ENCODE peak calls at places on chromosomes 6 and 20, in eight cellular contexts. R is upper lobe of right lung, N is IMR-90, Z is transverse colon, B is pancreas, O is left ventricle myocardium inferior, I is stomach, G is RWPE2. P is an unnamed sample. For H3K4me1, the result is how much of the 10 kb centered on the place peaks cover.

GRCh38 chr20:32296412-32296811 is 19.0 kb downstream of the KIF3B start:
- DNase-seq in O (no peak), Z (no peak), G (no peak), B (no peak), I (no peak), R (no peak), N (peak), P (no peak)

GRCh38 chr6:130694617-130695016 is 132.6 kb upstream of the SMLR1 start:
- DNase-seq in R (no peak), I (no peak), B (no peak), Z (no peak), N (peak), G (no peak), O (no peak), P (no peak)

GRCh38 chr20:44961024-44961866 is 1.0 kb upstream of the TOMM34 start:
- DNase-seq in B (no peak), R (no peak), O (no peak), Z (no peak), N (peak), I (no peak), G (no peak), P (no peak)

GRCh38 chr20:37414133-37414532 is 68.2 kb downstream of the SRC start:
- DNase-seq in Z (no peak), G (peak), B (no peak), N (no peak), O (no peak), R (no peak), I (no peak), P (no peak)

GRCh38 chr20:36439040-36439730 is 102.1 kb upstream of the MYL9 start:
- DNase-seq in R (peak), O (peak), G (peak), I (peak), Z (peak), B (peak), N (peak), P (no peak)

GRCh38 chr6:157520117-157520406 is 139.1 kb downstream of the ZDHHC14 start:
- DNase-seq in O (no peak), N (no peak), Z (no peak), B (no peak), R (no peak), I (no peak), G (no peak), P (no peak)

GRCh38 chr6:47489995-47490394 is 12.4 kb downstream of the CD2AP start:
- DNase-seq in G (no peak), R (no peak), B (no peak), N (no peak), Z (no peak), I (no peak), O (no peak), P (no peak)

GRCh38 chr6:524803-525202 is 132.1 kb downstream of the HUS1B start:
- DNase-seq in O (no peak), G (no peak), B (no peak), R (no peak), I (no peak), Z (peak), N (no peak), P (peak)

GRCh38 chr6:155448823-155449789 is 6.5 kb downstream of the NOX3 start:
- DNase-seq in O (no peak), Z (no peak), R (no peak), G (no peak), I (no peak), N (no peak), B (no peak), P (no peak)

GRCh38 chr6:166333172-166333995 is 9.0 kb downstream of the SFT2D1 start:
- DNase-seq in I (no peak), N (no peak), R (no peak), Z (no peak), G (no peak), B (no peak), O (no peak), P (no peak)

GRCh38 chr20:44433751-44434538 is 41.7 kb upstream of the TTPAL start:
- DNase-seq in R (no peak), Z (peak), G (no peak), I (no peak), N (no peak), B (no peak), O (no peak), P (peak)

GRCh38 chr6:143325379-143326140 is 124.9 kb downstream of the ADAT2 start:
- DNase-seq in Z (no peak), G (no peak), R (no peak), I (no peak), N (peak), B (no peak), O (no peak), P (no peak)

GRCh38 chr6:91708534-91708933 is 1121.7 kb upstream of the MAP3K7 start:
- DNase-seq in I (no peak), Z (no peak), G (no peak), R (no peak), N (no peak), B (no peak), O (no peak), P (no peak)

GRCh38 chr6:150294713-150295112 is 74.1 kb upstream of the IYD start:
- DNase-seq in I (no peak), N (no peak), B (no peak), G (no peak), O (no peak), R (no peak), Z (no peak), P (no peak)

GRCh38 chr20:3238616-3239025 is 369 bp downstream of the SLC4A11 start:
- DNase-seq in Z (peak), I (peak), N (no peak), O (no peak), B (no peak), R (no peak), G (peak), P (no peak)

GRCh38 chr6:90947184-90948064 is 360.6 kb upstream of the MAP3K7 start:
- DNase-seq in O (no peak), R (peak), Z (no peak), N (no peak), B (peak), G (no peak), I (no peak), P (no peak)

GRCh38 chr20:50015993-50016770 is 33.4 kb downstream of the SNAI1 start:
- DNase-seq in O (peak), G (no peak), B (no peak), I (no peak), R (no peak), Z (no peak), N (no peak), P (no peak)

GRCh38 chr6:131292145-131292938 is 157.1 kb downstream of the AKAP7 start:
- DNase-seq in N (no peak), G (no peak), Z (no peak), R (no peak), O (no peak), I (no peak), B (no peak), P (no peak)

GRCh38 chr20:49285233-49285668 is 7.4 kb upstream of the ZNFX1 start:
- DNase-seq in I (no peak), G (no peak), Z (no peak), B (no peak), N (no peak), R (no peak), O (no peak), P (no peak)

GRCh38 chr6:135128268-135128914 is 52.7 kb upstream of the MYB start:
- DNase-seq in B (no peak), I (no peak), R (no peak), O (no peak), G (no peak), N (no peak), Z (no peak), P (no peak)

GRCh38 chr6:43054206-43054943 is 724 bp upstream of the CUL7 start:
- DNase-seq in Z (no peak), R (no peak), I (no peak), O (no peak), B (peak), N (no peak), G (no peak), P (peak)

DNA sequence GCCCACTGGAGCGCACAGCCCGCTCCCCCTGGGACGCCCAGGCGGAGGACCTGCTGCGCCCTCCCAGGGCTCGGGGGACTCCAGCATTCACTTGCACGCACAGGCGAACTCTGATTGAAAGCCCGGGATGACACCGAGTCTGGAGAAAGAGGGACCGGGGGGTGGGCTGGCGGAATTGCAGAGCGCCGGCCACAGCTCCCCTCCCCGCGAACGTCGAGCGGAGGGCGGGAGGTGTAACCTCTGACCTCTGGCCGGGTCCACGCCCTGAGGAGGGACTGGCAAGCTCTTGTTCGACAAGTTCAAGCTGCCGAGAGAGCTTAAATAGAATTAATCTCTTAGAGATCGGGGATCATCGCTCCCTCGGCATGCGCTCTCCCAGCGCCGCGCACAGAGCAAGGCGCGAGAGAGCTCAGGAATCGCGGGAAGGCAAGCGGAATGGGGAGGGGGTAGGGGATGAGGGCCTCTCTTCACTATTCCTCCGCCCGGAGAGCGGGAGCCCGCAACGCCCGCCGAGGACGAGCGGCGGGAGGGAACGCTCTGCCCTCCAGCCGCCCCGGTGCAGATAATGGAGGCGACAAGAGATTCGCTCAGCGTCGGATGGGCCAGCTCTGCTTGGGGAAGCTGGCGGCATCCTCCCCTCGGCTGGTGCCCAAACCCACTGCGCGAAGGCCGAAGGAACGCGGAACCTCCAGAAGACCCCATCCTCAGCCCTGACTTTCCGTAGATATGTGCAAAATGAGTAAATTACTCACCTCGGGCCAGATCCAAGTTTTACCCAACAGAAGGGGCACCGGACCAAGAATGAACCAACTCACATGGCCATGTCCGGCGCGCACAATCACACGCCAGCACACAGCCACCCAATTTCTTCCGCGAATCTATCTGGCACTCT is 761 bp upstream of the NR2E1 start:
- DNase-seq in G (no peak), O (no peak), Z (no peak), R (no peak), B (no peak), N (no peak), I (no peak), P (no peak)
- H3K4me3 ChIP-seq in G (no peak), O (peak), Z (no peak), R (no peak), B (no peak), N (no peak), I (no peak), P (no peak)

GRCh38 chr6:25138024-25138696 is 141.0 kb upstream of the CARMIL1 start:
- DNase-seq in O (peak), Z (peak), B (no peak), R (peak), G (no peak), N (peak), I (peak), P (peak)
- TF ChIP-seq CTCF in O (peak), Z (no peak), B (no peak), R (peak), G (peak), N (no peak), I (no peak), P (no peak)

GRCh38 chr6:112231609-112232060 is 22.7 kb downstream of the LAMA4 start:
- DNase-seq in G (no peak), I (no peak), Z (no peak), R (no peak), N (peak), O (no peak), B (no peak), P (no peak)
- H3K4me1 ChIP-seq in G (under half), I (under half), Z (under half), R (half or more), N (under half), O (half or more), B (under half), P (under half)

GRCh38 chr6:44487611-44488010 is 100.1 kb downstream of the CDC5L start:
- DNase-seq in R (no peak), Z (no peak), O (no peak), G (no peak), I (no peak), N (peak), B (no peak), P (no peak)
- H3K4me3 ChIP-seq in R (no peak), Z (no peak), O (no peak), G (no peak), I (no peak), N (no peak), B (no peak), P (no peak)

GRCh38 chr20:38934530-38934929 is 8.3 kb downstream of the FAM83D start:
- DNase-seq in B (no peak), I (no peak), O (no peak), N (no peak), Z (no peak), G (no peak), R (no peak), P (no peak)

GRCh38 chr20:38937000-38937399 is 10.8 kb downstream of the FAM83D start:
- DNase-seq in Z (no peak), B (no peak), R (no peak), O (no peak), I (no peak), G (no peak), N (no peak), P (no peak)

GRCh38 chr20:38932457-38933120 is 6.4 kb downstream of the FAM83D start:
- DNase-seq in Z (no peak), I (no peak), B (no peak), R (no peak), N (peak), G (no peak), O (no peak), P (no peak)

GRCh38 chr20:38935967-38936407 is 9.8 kb downstream of the FAM83D start:
- DNase-seq in N (no peak), Z (no peak), G (no peak), B (no peak), O (no peak), R (no peak), I (no peak), P (no peak)

GRCh38 chr20:38935285-38935684 is 9.1 kb downstream of the FAM83D start:
- DNase-seq in G (no peak), B (no peak), R (no peak), O (no peak), I (no peak), Z (no peak), N (no peak), P (no peak)
- TF ChIP-seq CTCF in G (peak), B (no peak), R (no peak), O (no peak), I (no peak), Z (no peak), N (peak), P (no peak)

GRCh38 chr6:25008707-25009106 is 72.9 kb upstream of the RIPOR2 start:
- DNase-seq in I (no peak), G (no peak), Z (no peak), N (no peak), B (no peak), R (no peak), O (no peak), P (no peak)
- H3K4me1 ChIP-seq in I (under half), G (half or more), Z (under half), N (under half), B (under half), R (under half), O (under half), P (under half)

DNA sequence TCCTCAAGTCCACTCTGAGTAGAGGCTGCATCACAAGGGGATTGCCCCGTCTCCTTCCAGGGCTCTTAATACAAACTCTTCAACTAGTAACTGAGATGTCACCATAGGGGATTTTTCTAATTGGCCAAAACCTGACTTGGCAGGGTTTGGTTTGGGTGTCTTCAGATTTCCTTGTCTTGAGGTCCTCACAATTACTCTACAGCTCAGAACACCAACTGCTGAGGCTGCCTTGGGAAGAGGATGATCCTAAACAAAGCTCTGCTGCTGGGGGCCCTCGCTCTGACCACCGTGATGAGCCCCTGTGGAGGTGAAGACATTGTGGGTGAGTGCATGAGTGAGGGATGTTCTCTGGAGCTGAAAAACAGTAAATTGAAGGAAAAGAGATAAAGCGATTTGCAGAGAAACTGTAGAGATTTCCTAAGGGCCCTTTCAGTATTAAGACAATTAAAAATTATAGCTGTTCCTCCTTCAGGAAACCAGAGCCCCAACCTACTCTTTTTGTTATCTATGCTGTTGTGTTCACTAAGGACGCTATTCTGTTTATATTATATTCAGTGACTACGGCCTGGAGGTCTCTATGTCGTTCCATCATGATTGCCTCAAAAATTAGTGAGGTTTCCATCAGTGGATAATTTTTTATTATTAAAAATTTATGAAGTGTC is at the start of gene HLA-DQA1:
- DNase-seq in R (no peak), Z (no peak), O (no peak), B (no peak), N (no peak), G (no peak), I (no peak), P (peak)
- H3K4me3 ChIP-seq in R (peak), Z (no peak), O (no peak), B (no peak), N (no peak), G (no peak), I (no peak), P (no peak)

DNA sequence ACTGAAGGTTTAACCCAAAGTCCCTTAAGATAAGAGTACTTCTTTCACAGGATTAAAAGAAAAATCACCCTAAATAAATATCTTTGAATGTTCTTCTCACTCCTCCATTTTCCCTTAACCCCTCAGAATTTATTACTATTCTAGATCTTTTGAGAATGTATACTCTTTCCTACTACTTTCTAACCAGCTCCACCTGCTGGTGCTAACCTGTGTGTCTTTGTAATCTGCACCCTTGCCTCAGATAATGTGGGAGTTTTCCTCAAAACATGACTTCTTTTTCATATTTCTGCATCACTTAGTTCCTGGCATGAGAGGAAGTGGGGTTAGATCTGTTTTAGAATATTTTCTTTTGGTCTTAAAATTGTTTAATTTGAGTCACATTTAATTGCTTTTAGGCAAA is 394.2 kb downstream of the BMP2 start:
- DNase-seq in B (no peak), G (no peak), O (no peak), Z (peak), R (no peak), I (no peak), N (no peak), P (no peak)
- TF ChIP-seq CTCF in B (no peak), G (peak), O (peak), Z (peak), R (peak), I (no peak), N (no peak), P (no peak)

GRCh38 chr20:57598491-57598890 is 21.7 kb downstream of the ZBP1 start:
- DNase-seq in N (no peak), B (peak), I (no peak), Z (no peak), R (no peak), O (no peak), G (no peak), P (no peak)
- H3K4me1 ChIP-seq in N (under half), B (under half), I (under half), Z (under half), R (under half), O (under half), G (under half), P (under half)

GRCh38 chr6:11974089-11974488 is 38.0 kb upstream of the HIVEP1 start:
- DNase-seq in O (no peak), B (no peak), G (no peak), R (no peak), N (peak), I (no peak), Z (no peak), P (no peak)

GRCh38 chr6:11972270-11972669 is 39.8 kb upstream of the HIVEP1 start:
- DNase-seq in O (no peak), G (no peak), Z (no peak), N (no peak), I (no peak), B (no peak), R (no peak), P (no peak)

GRCh38 chr6:11971154-11971553 is 41.0 kb upstream of the HIVEP1 start:
- DNase-seq in I (no peak), N (peak), Z (no peak), R (no peak), B (no peak), G (no peak), O (no peak), P (no peak)

GRCh38 chr6:11973238-11973637 is 38.9 kb upstream of the HIVEP1 start:
- DNase-seq in G (no peak), B (no peak), N (no peak), Z (no peak), I (no peak), O (no peak), R (no peak), P (no peak)

DNA sequence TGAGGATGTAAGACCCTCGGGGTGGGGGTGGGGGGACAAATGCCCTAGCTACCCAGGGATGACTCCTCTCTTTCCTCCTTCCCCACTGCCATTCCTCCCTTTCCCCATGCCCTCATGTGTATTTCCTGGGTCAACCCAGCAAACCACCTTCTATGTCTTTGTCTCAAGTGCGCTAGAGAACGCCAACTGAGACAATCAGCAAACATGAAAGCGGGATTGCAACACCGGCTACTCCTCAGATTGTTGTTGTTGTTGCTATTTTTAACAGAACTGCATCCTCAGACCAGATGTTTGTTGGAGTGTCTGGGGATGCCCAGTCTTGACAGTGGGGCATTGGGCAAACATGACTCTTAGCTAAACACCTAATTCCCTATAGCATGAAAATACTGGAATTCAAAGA is 39.3 kb upstream of the HIVEP1 start:
- DNase-seq in B (no peak), Z (no peak), N (no peak), O (no peak), G (no peak), R (no peak), I (no peak), P (no peak)
- H3K4me3 ChIP-seq in B (no peak), Z (no peak), N (no peak), O (no peak), G (no peak), R (no peak), I (no peak), P (no peak)